ENCODE peak calls at places on chromosomes 4 and X, in four cellular contexts. Q is suprapubic skin, T is omental fat pad, O is body of pancreas. N is an unnamed sample.

GRCh38 chr4:96149911-96150310 is 310.0 kb downstream of the PDHA2 start:
- DNase-seq in O (no peak), Q (no peak), T (no peak), N (no peak)

GRCh38 chrX:149505671-149506070 is 565 bp upstream of the IDS start:
- DNase-seq in O (no peak), T (no peak), Q (no peak), N (no peak)

GRCh38 chr4:7805533-7806079 is 134.1 kb downstream of the AFAP1 start:
- DNase-seq in O (peak), Q (no peak), T (no peak), N (no peak)

GRCh38 chr4:106987314-106987713 is 48.8 kb downstream of the DKK2 start:
- DNase-seq in Q (no peak), T (no peak), O (no peak), N (no peak)

GRCh38 chr4:173288296-173288695 is 45.9 kb downstream of the HMGB2 start:
- DNase-seq in Q (no peak), O (peak), T (peak), N (no peak)

GRCh38 chr4:853416-853781 is 27.5 kb upstream of the CPLX1 start:
- DNase-seq in O (peak), T (no peak), Q (peak), N (no peak)

GRCh38 chr4:98609946-98610345 is 48.5 kb downstream of the TSPAN5 start:
- DNase-seq in O (no peak), Q (no peak), T (no peak), N (no peak)

GRCh38 chr4:166422475-166422874 is 549.4 kb downstream of the TLL1 start:
- DNase-seq in O (no peak), Q (no peak), T (no peak), N (no peak)

GRCh38 chr4:182518421-182518820 is 275.2 kb downstream of the TENM3 start:
- DNase-seq in Q (no peak), O (no peak), T (no peak), N (no peak)

GRCh38 chrX:72307646-72308051 is 1.9 kb upstream of the CITED1 start:
- DNase-seq in Q (no peak), O (no peak), T (no peak), N (no peak)

GRCh38 chrX:150200820-150201287 is 162.3 kb upstream of the MAMLD1 start:
- DNase-seq in O (peak), Q (peak), T (no peak), N (peak)

GRCh38 chrX:17564689-17565409 is 172.4 kb upstream of the SCML1 start:
- DNase-seq in O (no peak), Q (no peak), T (no peak), N (no peak)

GRCh38 chr4:162837679-162838078 is 329.0 kb downstream of the NAF1 start:
- DNase-seq in O (no peak), Q (no peak), T (no peak), N (no peak)

GRCh38 chrX:104918122-104918521 is 302.4 kb downstream of the TEX13A start:
- DNase-seq in O (no peak), T (no peak), Q (no peak), N (no peak)

GRCh38 chrX:134803551-134804183 is 145.4 kb upstream of the PLAC1 start:
- DNase-seq in O (no peak), Q (no peak), T (no peak), N (no peak)

GRCh38 chr4:168643083-168643795 is 146.4 kb downstream of the PALLD start:
- DNase-seq in Q (no peak), T (no peak), O (no peak), N (no peak)

GRCh38 chr4:81255524-81255923 is 40.5 kb upstream of the PRKG2 start:
- DNase-seq in T (no peak), Q (no peak), O (no peak), N (no peak)

GRCh38 chrX:36160056-36160455 is 240.5 kb downstream of the CFAP47 start:
- DNase-seq in Q (no peak), O (no peak), T (no peak), N (no peak)

GRCh38 chr4:86934772-86935498 is at the start of gene AFF1:
- DNase-seq in O (peak), Q (peak), T (peak), N (peak)
- TF ChIP-seq CTCF in O (peak), Q (no peak), T (no peak), N (peak)

GRCh38 chrX:140701480-140701879 is 8.1 kb upstream of the LINC00632 start:
- DNase-seq in O (no peak), T (no peak), Q (no peak), N (no peak)

GRCh38 chrX:140697618-140698017 is 11.9 kb upstream of the LINC00632 start:
- DNase-seq in O (no peak), T (no peak), Q (no peak), N (no peak)
- TF ChIP-seq CTCF in O (peak), T (no peak), Q (no peak), N (peak)

DNA sequence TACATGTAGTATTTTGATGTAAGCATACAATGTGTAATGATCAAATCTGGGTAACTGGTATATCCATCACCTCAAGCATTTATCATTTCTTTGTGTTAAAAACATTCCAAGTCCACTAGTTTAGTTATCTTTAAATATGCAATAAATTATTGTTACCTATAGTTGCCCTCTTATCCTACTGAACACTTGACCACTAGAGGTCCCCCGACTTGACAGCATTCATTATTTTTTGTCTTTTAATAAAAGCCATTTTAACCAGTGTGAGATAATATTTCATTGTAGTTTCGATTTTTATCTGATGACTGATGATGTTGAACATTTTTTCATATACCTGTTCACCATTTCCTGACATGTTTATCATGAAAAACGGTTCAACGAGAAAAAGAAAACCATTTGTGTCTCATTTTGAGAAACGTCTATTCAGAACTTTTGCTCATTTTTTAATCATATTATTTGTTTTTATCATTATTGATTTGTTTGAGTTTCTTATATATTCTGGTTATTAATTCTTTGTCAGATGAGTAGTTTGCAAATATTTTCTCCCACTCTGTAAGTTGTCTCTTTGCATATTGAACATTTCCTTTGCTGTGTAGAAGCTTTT is 199.0 kb upstream of the CXXC4 start:
- DNase-seq in O (no peak), Q (no peak), T (no peak), N (no peak)
- TF ChIP-seq CTCF in O (peak), Q (no peak), T (no peak), N (peak)

GRCh38 chrX:33339219-33339618 is 127.9 kb upstream of the DMD start:
- DNase-seq in O (no peak), T (no peak), Q (no peak), N (no peak)

GRCh38 chrX:33330798-33331197 is 119.4 kb upstream of the DMD start:
- DNase-seq in Q (no peak), O (no peak), T (no peak), N (no peak)

DNA sequence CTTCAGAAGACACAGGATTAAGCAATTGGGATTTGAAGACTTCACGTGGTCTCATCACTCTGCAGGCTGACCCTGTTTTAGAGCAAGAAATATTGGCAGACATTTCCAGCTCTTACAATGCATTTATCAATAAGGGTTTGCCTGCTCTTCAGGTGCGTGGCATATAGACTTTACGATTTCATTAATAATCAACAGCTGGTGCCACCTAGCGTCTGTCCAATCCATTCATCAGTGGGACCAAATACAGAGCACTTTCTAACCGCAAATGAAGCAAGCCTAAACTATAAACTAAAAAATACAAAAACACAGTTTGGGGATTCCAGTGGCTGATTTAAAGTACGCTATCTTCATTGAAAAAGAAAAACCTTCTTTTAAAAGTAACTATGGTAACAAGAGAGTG is 125.4 kb upstream of the DMD start:
- DNase-seq in T (no peak), O (peak), Q (no peak), N (no peak)
- TF ChIP-seq CTCF in T (no peak), O (peak), Q (no peak), N (peak)

GRCh38 chr4:144174401-144175067 is 34.0 kb upstream of the GYPA start:
- DNase-seq in T (no peak), O (peak), Q (no peak), N (no peak)
- TF ChIP-seq CTCF in T (no peak), O (peak), Q (no peak), N (peak)

N was measured in type B pancreatic cell.